ENCODE peak calls at places on chromosome X, in five cellular contexts. T is fibroblast of lung, L is GM23248, A is hepatocyte, U is astrocyte. I is an unnamed sample.

GRCh38 chrX:115650916-115651315 is 89.9 kb downstream of the PLS3 start:
- DNase-seq in A (peak), T (peak), L (peak), U (peak), I (peak)

GRCh38 chrX:130053236-130053635 is 57.1 kb downstream of the ELF4 start:
- DNase-seq in A (no peak), L (no peak), U (no peak), T (no peak), I (no peak)

GRCh38 chrX:105975382-105975781 is 63.1 kb downstream of the SERPINA7 start:
- DNase-seq in T (peak), L (no peak), A (peak), U (no peak), I (peak)

GRCh38 chrX:53086464-53086863 is 4.3 kb downstream of the TSPYL2 start:
- DNase-seq in L (peak), U (no peak), A (no peak), T (no peak), I (no peak)

GRCh38 chrX:17759990-17760389 is 22.7 kb downstream of the SCML1 start:
- DNase-seq in U (no peak), T (no peak), A (no peak), L (no peak), I (no peak)

GRCh38 chrX:132622130-132622529 is 133.3 kb upstream of the MBNL3 start:
- DNase-seq in T (peak), L (peak), U (peak), A (peak), I (no peak)

GRCh38 chrX:22164770-22165388 is 107.8 kb upstream of the CBLL2 start:
- DNase-seq in T (peak), U (peak), L (peak), A (no peak), I (no peak)

GRCh38 chrX:104351173-104351769 is 96.5 kb upstream of the ESX1 start:
- DNase-seq in A (no peak), L (peak), U (peak), T (peak), I (no peak)

GRCh38 chrX:18010251-18010650 is 149.2 kb upstream of the RAI2 start:
- DNase-seq in L (no peak), T (no peak), A (peak), U (no peak), I (no peak)

GRCh38 chrX:116009348-116009747 is 161.2 kb upstream of the AGTR2 start:
- DNase-seq in T (no peak), L (no peak), U (no peak), A (no peak), I (no peak)

GRCh38 chrX:46617906-46618305 is 44.3 kb downstream of the CHST7 start:
- DNase-seq in L (no peak), T (no peak), A (no peak), U (no peak), I (no peak)

GRCh38 chrX:23185951-23186350 is 148.7 kb upstream of the PTCHD1 start:
- DNase-seq in A (no peak), L (no peak), T (no peak), U (no peak), I (no peak)

GRCh38 chrX:113260474-113260873 is 419.8 kb upstream of the AMOT start:
- DNase-seq in U (no peak), A (no peak), T (no peak), L (peak), I (peak)

GRCh38 chrX:15790766-15791380 is 589 bp downstream of the ZRSR2 start:
- DNase-seq in A (peak), U (no peak), L (peak), T (peak), I (no peak)

GRCh38 chrX:17527932-17528331 is 152.9 kb downstream of the NHS start:
- DNase-seq in U (no peak), T (no peak), L (no peak), A (no peak), I (no peak)

GRCh38 chrX:97200454-97200853 is 316.7 kb downstream of the RPA4 start:
- DNase-seq in T (no peak), L (no peak), A (peak), U (no peak), I (no peak)
- H2AFZ ChIP-seq in T (no peak), L (no peak), A (no peak), U (no peak), I (no peak)

GRCh38 chrX:48798318-48798717 is 3.5 kb upstream of the HDAC6 start:
- DNase-seq in T (no peak), U (no peak), L (no peak), A (no peak), I (no peak)

GRCh38 chrX:48800574-48801280 is 1.1 kb upstream of the HDAC6 start:
- DNase-seq in T (no peak), L (no peak), A (peak), U (no peak), I (no peak)

GRCh38 chrX:48802813-48803261 is 970 bp downstream of the HDAC6 start:
- DNase-seq in T (no peak), U (no peak), L (peak), A (no peak), I (no peak)

GRCh38 chrX:48802089-48802812 is 384 bp downstream of the HDAC6 start:
- DNase-seq in L (peak), U (peak), T (peak), A (peak), I (peak)

GRCh38 chrX:48801281-48802088 is at the start of gene HDAC6:
- DNase-seq in L (peak), A (peak), U (peak), T (peak), I (peak)
- H2AFZ ChIP-seq in L (peak), A (peak), U (peak), T (peak), I (peak)

GRCh38 chrX:153724252-153725038 is at the start of the genes ABCD1 and BCAP31:
- DNase-seq in T (peak), A (peak), U (peak), L (peak), I (peak)
- H2AFZ ChIP-seq in T (no peak), A (peak), U (peak), L (peak), I (peak)

GRCh38 chrX:39731735-39732134 is 366.0 kb downstream of the BCOR start:
- DNase-seq in L (no peak), A (no peak), T (no peak), U (no peak), I (no peak)

GRCh38 chrX:39728852-39729587 is 368.7 kb downstream of the BCOR start:
- DNase-seq in L (no peak), A (no peak), U (no peak), T (no peak), I (no peak)

GRCh38 chrX:39730671-39731389 is 366.9 kb downstream of the BCOR start:
- DNase-seq in A (peak), L (peak), T (peak), U (peak), I (peak)

GRCh38 chrX:39729834-39730670 is 367.7 kb downstream of the BCOR start:
- DNase-seq in A (peak), T (no peak), U (peak), L (peak), I (no peak)

GRCh38 chrX:39731390-39731680 is 366.4 kb downstream of the BCOR start:
- DNase-seq in U (no peak), L (no peak), A (no peak), T (no peak), I (no peak)
- H2AFZ ChIP-seq in U (no peak), L (no peak), A (no peak), T (no peak), I (no peak)

GRCh38 chrX:151974336-151975227 is at the start of gene GABRE:
- DNase-seq in A (peak), L (peak), U (no peak), T (no peak), I (peak)
- H2AFZ ChIP-seq in A (peak), L (peak), U (peak), T (no peak), I (no peak)

I was measured in MM.1S.